ENCODE peak calls at places on chromosomes 12 and 14, in ten cellular contexts. R is HS-5; X is activated CD4-positive, CD25-positive, alpha-beta regulatory T cell; V is EL; Q is HT1080; S is mucosa of gallbladder; P is skeletal muscle cell; M is tibial artery; F is adrenal gland; G is T-cell. H is an unnamed sample.

GRCh38 chr14:52678591-52678990 is 16.8 kb downstream of the ERO1A start:
- DNase-seq in R (no peak), X (no peak), V (no peak), Q (no peak), S (no peak), P (no peak), M (no peak), F (no peak), G (no peak), H (no peak)

GRCh38 chr12:68919581-68920239 is 13.3 kb downstream of the CPM start:
- DNase-seq in R (no peak), X (no peak), V (no peak), Q (no peak), S (no peak), P (no peak), M (no peak), F (no peak), G (no peak), H (no peak)

GRCh38 chr14:53927171-53927570 is 29.5 kb downstream of the BMP4 start:
- DNase-seq in R (peak), X (no peak), V (peak), Q (no peak), S (no peak), P (peak), M (no peak), F (no peak), G (no peak), H (no peak)

GRCh38 chr12:28776913-28777312 is 372.2 kb upstream of the FAR2 start:
- DNase-seq in R (no peak), X (no peak), V (no peak), Q (no peak), S (no peak), P (no peak), M (no peak), F (no peak), G (no peak), H (no peak)

GRCh38 chr14:75147423-75148071 is 20.7 kb upstream of the NEK9 start:
- DNase-seq in R (no peak), X (no peak), V (peak), Q (no peak), S (peak), P (peak), M (peak), F (peak), G (no peak), H (no peak)

GRCh38 chr14:104927901-104928300 is 3.2 kb downstream of the PLD4 start:
- DNase-seq in R (no peak), X (no peak), V (no peak), Q (no peak), S (no peak), P (no peak), M (no peak), F (no peak), G (no peak), H (no peak)

GRCh38 chr14:89359477-89360222 is 57.4 kb downstream of the FOXN3 start:
- DNase-seq in R (no peak), X (no peak), V (no peak), Q (no peak), S (no peak), P (no peak), M (peak), F (no peak), G (no peak), H (no peak)

GRCh38 chr14:101878222-101879211 is 85.9 kb upstream of the DYNC1H1 start:
- DNase-seq in R (no peak), X (no peak), V (no peak), Q (peak), S (no peak), P (peak), M (no peak), F (no peak), G (no peak), H (no peak)

GRCh38 chr14:75433631-75434556 is 6.1 kb downstream of the JDP2 start:
- DNase-seq in R (no peak), X (no peak), V (no peak), Q (no peak), S (no peak), P (no peak), M (no peak), F (no peak), G (no peak), H (no peak)

GRCh38 chr14:59208224-59208814 is 19.9 kb downstream of the DAAM1 start:
- DNase-seq in R (peak), X (no peak), V (peak), Q (peak), S (no peak), P (no peak), M (no peak), F (no peak), G (no peak), H (no peak)

GRCh38 chr14:96625436-96625945 is 123.3 kb downstream of the PAPOLA start:
- DNase-seq in R (no peak), X (no peak), V (no peak), Q (no peak), S (no peak), P (no peak), M (no peak), F (no peak), G (no peak), H (no peak)

GRCh38 chr14:102798926-102799325 is 21.7 kb downstream of the TRAF3 start:
- DNase-seq in R (no peak), X (no peak), V (no peak), Q (no peak), S (no peak), P (no peak), M (peak), F (no peak), G (no peak), H (no peak)

GRCh38 chr14:91398707-91399106 is 18.9 kb downstream of the CCDC88C start:
- DNase-seq in R (no peak), X (no peak), V (no peak), Q (no peak), S (no peak), P (no peak), M (no peak), F (no peak), G (no peak), H (no peak)

GRCh38 chr12:52080403-52081201 is 1.1 kb downstream of the SMIM41 start:
- DNase-seq in R (no peak), X (no peak), V (no peak), Q (no peak), S (no peak), P (no peak), M (no peak), F (no peak), G (no peak), H (no peak)

GRCh38 chr12:95380997-95381786 is 92.8 kb upstream of the METAP2 start:
- DNase-seq in R (no peak), X (no peak), V (peak), Q (no peak), S (no peak), P (no peak), M (no peak), F (no peak), G (no peak), H (no peak)

GRCh38 chr12:4483885-4484823 is 38.5 kb upstream of the FGF6 start:
- DNase-seq in R (no peak), X (no peak), V (no peak), Q (peak), S (no peak), P (no peak), M (no peak), F (no peak), G (no peak), H (no peak)

GRCh38 chr12:29591140-29592020 is 93.9 kb upstream of the OVCH1 start:
- DNase-seq in R (no peak), X (no peak), V (peak), Q (no peak), S (no peak), P (no peak), M (no peak), F (no peak), G (no peak), H (no peak)

GRCh38 chr14:76811561-76811960 is 1.1 kb downstream of the ANGEL1 start:
- DNase-seq in R (no peak), X (no peak), V (peak), Q (no peak), S (no peak), P (no peak), M (no peak), F (no peak), G (no peak), H (no peak)

GRCh38 chr14:90273532-90273931 is 17.2 kb downstream of the PSMC1 start:
- DNase-seq in R (no peak), X (no peak), V (no peak), Q (no peak), S (no peak), P (no peak), M (peak), F (peak), G (no peak), H (no peak)

GRCh38 chr12:119231774-119232173 is 53.0 kb downstream of the HSPB8 start:
- DNase-seq in R (no peak), X (no peak), V (no peak), Q (no peak), S (no peak), P (no peak), M (no peak), F (no peak), G (no peak), H (no peak)

GRCh38 chr14:61839452-61839851 is 77.2 kb downstream of the SNAPC1 start:
- DNase-seq in R (peak), X (no peak), V (peak), Q (peak), S (no peak), P (peak), M (no peak), F (no peak), G (no peak), H (no peak)

GRCh38 chr12:57881035-57881973 is 34.8 kb upstream of the CTDSP2 start:
- DNase-seq in R (no peak), X (no peak), V (peak), Q (peak), S (no peak), P (no peak), M (no peak), F (no peak), G (no peak), H (no peak)

GRCh38 chr14:68282479-68283377 is 463.1 kb downstream of the RAD51B start:
- DNase-seq in R (no peak), X (no peak), V (no peak), Q (no peak), S (no peak), P (no peak), M (no peak), F (no peak), G (peak), H (no peak)

GRCh38 chr14:53742226-53742607 is 214.4 kb downstream of the BMP4 start:
- DNase-seq in R (no peak), X (no peak), V (peak), Q (no peak), S (no peak), P (no peak), M (no peak), F (no peak), G (no peak), H (no peak)

GRCh38 chr12:46389130-46389616 is 16.6 kb upstream of the SLC38A2 start:
- DNase-seq in R (no peak), X (no peak), V (peak), Q (no peak), S (peak), P (peak), M (peak), F (no peak), G (no peak), H (no peak)

GRCh38 chr12:5946388-5946787 is 1.3 kb upstream of the ANO2 start:
- DNase-seq in R (no peak), X (no peak), V (no peak), Q (no peak), S (no peak), P (no peak), M (no peak), F (no peak), G (no peak), H (no peak)

GRCh38 chr12:23099604-23100003 is 474.6 kb downstream of the ETNK1 start:
- DNase-seq in R (no peak), X (no peak), V (peak), Q (peak), S (no peak), P (no peak), M (no peak), F (no peak), G (no peak), H (no peak)

GRCh38 chr14:64983439-64984310 is 3.0 kb upstream of the FNTB start:
- DNase-seq in R (no peak), X (no peak), V (peak), Q (peak), S (no peak), P (no peak), M (no peak), F (no peak), G (peak), H (peak)

GRCh38 chr12:25585021-25585523 is 32.0 kb upstream of the LMNTD1 start:
- DNase-seq in R (no peak), X (no peak), V (no peak), Q (no peak), S (peak), P (peak), M (peak), F (peak), G (no peak), H (no peak)

GRCh38 chr12:9925746-9926393 is 6.3 kb downstream of the CLEC2A start:
- DNase-seq in R (no peak), X (no peak), V (peak), Q (peak), S (no peak), P (peak), M (no peak), F (no peak), G (no peak), H (no peak)

GRCh38 chr12:102480401-102480800 is at the start of gene IGF1:
- DNase-seq in R (no peak), X (no peak), V (peak), Q (no peak), S (no peak), P (peak), M (no peak), F (no peak), G (no peak), H (no peak)

GRCh38 chr12:16347391-16348298 is at the start of gene MGST1:
- DNase-seq in R (peak), X (no peak), V (peak), Q (peak), S (peak), P (no peak), M (peak), F (peak), G (no peak), H (no peak)

GRCh38 chr12:59937148-59937547 is 341.3 kb downstream of the SLC16A7 start:
- DNase-seq in R (no peak), X (no peak), V (peak), Q (no peak), S (no peak), P (no peak), M (no peak), F (no peak), G (no peak), H (no peak)

GRCh38 chr12:591571-592505 is 71.4 kb downstream of the NINJ2 start:
- DNase-seq in R (no peak), X (no peak), V (no peak), Q (no peak), S (no peak), P (no peak), M (no peak), F (peak), G (no peak), H (no peak)

GRCh38 chr12:12976366-12976765 is 23.7 kb downstream of the HEBP1 start:
- DNase-seq in R (peak), X (no peak), V (peak), Q (peak), S (no peak), P (peak), M (peak), F (no peak), G (no peak), H (no peak)

GRCh38 chr14:70555890-70556289 is 21.1 kb upstream of the ADAM20 start:
- DNase-seq in R (no peak), X (no peak), V (peak), Q (no peak), S (peak), P (no peak), M (no peak), F (no peak), G (no peak), H (no peak)

GRCh38 chr12:54660320-54660962 is 12.3 kb upstream of the DCD start:
- DNase-seq in R (no peak), X (no peak), V (no peak), Q (no peak), S (peak), P (no peak), M (no peak), F (no peak), G (no peak), H (no peak)

GRCh38 chr12:130195776-130196175 is 33.5 kb downstream of the FZD10 start:
- DNase-seq in R (no peak), X (no peak), V (no peak), Q (no peak), S (no peak), P (no peak), M (no peak), F (no peak), G (no peak), H (no peak)

H was measured in CD8-positive, alpha-beta T cell.